ENCODE peak calls at places on chromosome 15, in seven cellular contexts. Q is thoracic aorta, B is RWPE1, Y is neural crest cell, A is AG09309, X is HCT116, N is psoas muscle. V is an unnamed sample.

GRCh38 chr15:55281517-55282227 is 7.9 kb downstream of the RAB27A start:
- DNase-seq in Q (no peak), B (no peak), Y (no peak), A (no peak), X (no peak), N (no peak), V (no peak)

GRCh38 chr15:77038312-77039216 is 32.3 kb downstream of the TSPAN3 start:
- DNase-seq in Q (no peak), B (no peak), Y (no peak), A (no peak), X (no peak), N (no peak), V (peak)

GRCh38 chr15:78950906-78951840 is 6.3 kb upstream of the CTSH start:
- DNase-seq in Q (no peak), B (no peak), Y (no peak), A (no peak), X (no peak), N (no peak), V (no peak)

GRCh38 chr15:35286721-35287120 is 201.6 kb upstream of the NANOGP8 start:
- DNase-seq in Q (no peak), B (no peak), Y (no peak), A (no peak), X (no peak), N (no peak), V (no peak)

GRCh38 chr15:89171136-89172072 is 50.0 kb downstream of the RLBP1 start:
- DNase-seq in Q (no peak), B (peak), Y (peak), A (no peak), X (peak), N (no peak), V (peak)

GRCh38 chr15:85691350-85692240 is 103.1 kb downstream of the KLHL25 start:
- DNase-seq in Q (no peak), B (no peak), Y (no peak), A (no peak), X (no peak), N (no peak), V (peak)

GRCh38 chr15:63826513-63826912 is 7.2 kb downstream of the HERC1 start:
- DNase-seq in Q (no peak), B (no peak), Y (no peak), A (peak), X (no peak), N (no peak), V (peak)

GRCh38 chr15:53359038-53359437 is 400.4 kb downstream of the WDR72 start:
- DNase-seq in Q (no peak), B (no peak), Y (no peak), A (no peak), X (no peak), N (no peak), V (no peak)

GRCh38 chr15:61228025-61228901 is 839 bp downstream of the RORA start:
- DNase-seq in Q (no peak), B (peak), Y (peak), A (no peak), X (no peak), N (peak), V (no peak)

GRCh38 chr15:40344631-40345120 is 3.9 kb upstream of the CCDC9B start:
- DNase-seq in Q (no peak), B (peak), Y (peak), A (no peak), X (no peak), N (peak), V (peak)

GRCh38 chr15:42178056-42178455 is 21.6 kb upstream of the PLA2G4F start:
- DNase-seq in Q (no peak), B (no peak), Y (no peak), A (no peak), X (no peak), N (no peak), V (no peak)

GRCh38 chr15:97096303-97096835 is 765.9 kb downstream of the NR2F2 start:
- DNase-seq in Q (no peak), B (no peak), Y (no peak), A (no peak), X (no peak), N (no peak), V (no peak)

GRCh38 chr15:70669966-70670658 is 93.2 kb downstream of the UACA start:
- DNase-seq in Q (no peak), B (no peak), Y (no peak), A (no peak), X (no peak), N (no peak), V (no peak)

GRCh38 chr15:70665599-70665998 is 97.8 kb downstream of the UACA start:
- DNase-seq in Q (no peak), B (no peak), Y (no peak), A (no peak), X (no peak), N (no peak), V (no peak)

GRCh38 chr15:70669006-70669602 is 94.3 kb downstream of the UACA start:
- DNase-seq in Q (no peak), B (no peak), Y (no peak), A (no peak), X (no peak), N (no peak), V (no peak)

GRCh38 chr15:70672081-70672480 is 91.3 kb downstream of the UACA start:
- DNase-seq in Q (no peak), B (no peak), Y (no peak), A (no peak), X (no peak), N (no peak), V (no peak)

DNA sequence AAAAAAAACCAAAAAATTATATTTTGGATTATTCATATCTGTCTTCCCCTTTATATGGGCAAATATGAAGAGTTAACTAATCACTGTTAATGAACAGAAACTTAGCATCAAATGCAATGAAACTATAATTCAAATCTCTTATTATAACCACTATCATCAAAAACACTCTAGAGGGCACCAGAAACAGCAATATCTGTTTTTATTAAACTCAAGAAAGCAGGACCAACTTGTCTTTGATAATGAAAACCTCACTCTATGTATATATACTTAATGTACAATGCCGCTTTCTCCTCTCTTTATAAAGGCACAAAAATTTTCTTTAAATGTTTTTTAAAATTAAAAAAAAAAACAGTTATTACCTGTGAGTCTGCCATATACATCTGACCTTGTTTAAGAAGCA is 92.7 kb downstream of the UACA start:
- DNase-seq in Q (no peak), B (peak), Y (no peak), A (no peak), X (no peak), N (no peak), V (no peak)
- TF ChIP-seq CTCF in Q (no peak), B (peak), Y (peak), A (no peak), X (peak), N (no peak), V (peak)

GRCh38 chr15:58066042-58066867 is 744 bp upstream of the ALDH1A2 start:
- DNase-seq in Q (no peak), B (peak), Y (peak), A (no peak), X (peak), N (peak), V (peak)
- TF ChIP-seq CTCF in Q (peak), B (peak), Y (peak), A (peak), X (peak), N (peak), V (peak)

GRCh38 chr15:52098328-52098727 is 14.2 kb downstream of the BCL2L10 start:
- DNase-seq in Q (no peak), B (no peak), Y (no peak), A (no peak), X (no peak), N (no peak), V (no peak)

GRCh38 chr15:52101542-52102340 is 10.8 kb downstream of the BCL2L10 start:
- DNase-seq in Q (no peak), B (no peak), Y (no peak), A (no peak), X (no peak), N (no peak), V (no peak)

GRCh38 chr15:52100807-52101206 is 11.8 kb downstream of the BCL2L10 start:
- DNase-seq in Q (no peak), B (no peak), Y (no peak), A (peak), X (peak), N (peak), V (no peak)

GRCh38 chr15:52097176-52097575 is 15.4 kb downstream of the BCL2L10 start:
- DNase-seq in Q (no peak), B (no peak), Y (no peak), A (no peak), X (no peak), N (no peak), V (no peak)

DNA sequence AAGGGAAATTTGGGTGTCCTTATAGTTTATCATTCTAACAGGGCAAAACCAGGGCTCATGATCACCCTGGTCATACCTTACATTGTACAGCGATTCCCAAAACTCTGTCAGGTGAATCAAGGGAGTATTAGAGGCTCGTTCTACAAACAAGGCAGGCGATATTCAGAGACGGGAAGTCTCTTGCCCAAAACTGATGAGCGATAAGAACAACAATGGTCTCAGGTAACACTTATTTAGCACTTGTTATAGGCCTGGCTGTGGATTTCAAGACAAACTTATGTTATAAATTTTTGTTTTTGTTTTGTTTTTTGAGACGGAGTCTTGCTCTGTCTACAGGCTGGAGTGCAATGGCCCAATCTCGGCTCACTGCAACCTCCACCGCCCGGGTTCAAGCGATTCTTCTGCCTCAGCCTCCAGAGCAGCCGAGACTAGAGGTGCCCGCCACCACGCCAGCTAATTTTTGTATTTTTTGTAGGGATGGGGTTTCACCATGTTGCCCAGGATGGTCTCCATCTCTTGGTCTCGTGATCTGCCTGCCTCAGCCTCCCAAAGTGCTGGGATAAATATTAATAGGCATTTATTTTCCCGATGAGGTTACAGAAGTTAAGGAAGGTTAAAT is 12.8 kb downstream of the BCL2L10 start:
- DNase-seq in Q (no peak), B (no peak), Y (no peak), A (no peak), X (no peak), N (no peak), V (no peak)
- TF ChIP-seq CTCF in Q (no peak), B (no peak), Y (no peak), A (no peak), X (no peak), N (no peak), V (no peak)

DNA sequence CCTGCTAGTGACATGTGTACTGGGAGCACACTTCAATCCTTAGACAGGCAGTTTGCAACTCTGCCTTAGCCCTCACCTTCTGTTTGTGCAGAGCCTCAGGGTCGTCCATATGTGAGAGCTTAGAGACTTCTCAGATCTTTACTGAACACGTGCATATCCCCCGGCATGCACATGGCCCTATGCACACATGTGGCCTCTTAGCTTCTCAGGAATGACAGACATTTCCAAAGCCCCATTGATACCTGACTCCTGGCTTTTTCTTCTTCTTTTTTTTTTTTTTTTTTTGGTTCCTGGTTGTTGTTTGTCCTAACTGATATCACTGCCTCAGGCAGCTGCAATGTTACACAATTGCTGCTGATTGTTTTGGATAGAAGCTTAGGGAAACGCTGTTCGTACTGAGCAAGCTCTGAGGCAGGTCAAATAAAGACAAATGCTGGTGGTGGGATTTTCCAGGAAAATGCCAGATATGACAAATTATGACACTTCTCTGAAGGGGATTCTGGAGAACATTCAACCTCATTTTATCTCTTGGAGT is 107.2 kb upstream of the RGMA start:
- DNase-seq in Q (no peak), B (no peak), Y (no peak), A (no peak), X (no peak), N (no peak), V (no peak)
- TF ChIP-seq CTCF in Q (no peak), B (no peak), Y (no peak), A (no peak), X (no peak), N (no peak), V (no peak)

DNA sequence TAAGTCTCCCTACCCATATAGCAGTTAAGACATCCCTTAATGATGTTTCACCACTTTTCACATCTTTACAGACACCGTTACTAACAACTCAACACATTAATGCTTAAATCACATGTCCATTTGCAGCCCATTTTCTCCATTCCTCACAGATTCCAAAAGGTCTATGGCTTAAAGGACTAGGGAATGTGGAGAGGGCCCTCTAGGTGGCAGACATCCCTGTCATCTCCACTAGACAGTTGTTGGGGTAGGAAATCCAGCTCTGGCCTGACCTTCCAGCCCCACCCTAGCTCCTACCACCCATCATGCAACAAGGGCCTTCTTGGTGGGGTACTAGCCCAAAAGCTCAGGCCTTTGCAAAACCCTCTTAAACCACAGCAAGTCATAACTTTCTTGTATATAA is 25.2 kb downstream of the CPEB1 start:
- DNase-seq in Q (no peak), B (no peak), Y (no peak), A (no peak), X (no peak), N (no peak), V (no peak)
- TF ChIP-seq CTCF in Q (no peak), B (no peak), Y (no peak), A (no peak), X (peak), N (no peak), V (no peak)

DNA sequence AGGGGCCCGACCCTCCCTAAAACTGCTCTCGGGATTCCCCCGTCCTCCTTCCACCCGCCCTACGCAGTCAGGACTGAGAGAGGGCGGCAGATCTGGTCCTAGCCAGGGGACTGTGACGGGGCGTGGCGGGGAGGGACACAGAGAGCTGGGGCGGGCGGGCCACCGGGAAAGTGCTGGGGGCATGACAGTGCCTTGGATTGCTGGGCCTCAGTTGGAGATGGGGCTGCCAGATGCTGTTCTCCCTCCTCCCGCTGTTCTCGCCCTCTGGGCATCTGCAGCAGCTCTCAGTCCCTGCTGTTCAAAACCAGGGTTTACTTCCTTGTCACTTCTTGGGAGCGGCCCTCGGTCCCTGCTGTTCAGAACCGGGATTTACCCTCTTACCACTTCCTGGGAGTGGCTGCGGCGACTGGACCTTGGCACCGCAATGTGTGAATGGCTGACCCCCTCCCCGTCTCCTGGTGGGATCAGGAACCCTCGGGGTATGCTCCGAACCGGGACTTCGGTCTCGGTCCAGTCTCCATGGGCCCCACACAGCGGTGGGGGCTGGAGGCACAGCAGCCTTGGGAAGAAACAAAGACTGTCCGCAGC is 1.8 kb upstream of the RPP25 start:
- DNase-seq in Q (peak), B (no peak), Y (peak), A (no peak), X (no peak), N (peak), V (peak)
- TF ChIP-seq CTCF in Q (peak), B (no peak), Y (peak), A (peak), X (peak), N (peak), V (no peak)

DNA sequence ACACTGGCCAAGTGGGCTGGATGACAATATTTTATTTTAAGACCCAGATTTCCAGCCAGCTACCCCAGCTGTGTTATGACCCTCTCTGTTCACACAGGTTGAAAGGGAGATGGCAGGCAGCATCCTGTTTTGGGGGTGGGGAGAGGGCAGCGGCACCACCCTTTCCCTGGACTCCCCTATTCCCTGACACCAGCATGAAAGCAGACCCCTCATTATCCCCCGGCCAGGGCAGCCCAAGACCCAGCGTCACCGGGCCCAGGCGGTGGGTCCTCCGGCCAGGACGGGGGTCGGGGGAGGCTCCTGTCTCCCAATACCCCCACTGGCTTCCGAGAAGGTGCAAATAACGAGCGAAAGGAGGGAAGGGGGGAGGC is 127.6 kb upstream of the MEF2A start:
- DNase-seq in Q (no peak), B (no peak), Y (no peak), A (no peak), X (no peak), N (no peak), V (no peak)
- TF ChIP-seq CTCF in Q (no peak), B (no peak), Y (no peak), A (no peak), X (no peak), N (no peak), V (no peak)

GRCh38 chr15:31062965-31063355 is 38.6 kb downstream of the TRPM1 start:
- DNase-seq in Q (no peak), B (no peak), Y (no peak), A (no peak), X (no peak), N (no peak), V (no peak)
- TF ChIP-seq CTCF in Q (no peak), B (no peak), Y (no peak), A (no peak), X (no peak), N (no peak), V (no peak)

DNA sequence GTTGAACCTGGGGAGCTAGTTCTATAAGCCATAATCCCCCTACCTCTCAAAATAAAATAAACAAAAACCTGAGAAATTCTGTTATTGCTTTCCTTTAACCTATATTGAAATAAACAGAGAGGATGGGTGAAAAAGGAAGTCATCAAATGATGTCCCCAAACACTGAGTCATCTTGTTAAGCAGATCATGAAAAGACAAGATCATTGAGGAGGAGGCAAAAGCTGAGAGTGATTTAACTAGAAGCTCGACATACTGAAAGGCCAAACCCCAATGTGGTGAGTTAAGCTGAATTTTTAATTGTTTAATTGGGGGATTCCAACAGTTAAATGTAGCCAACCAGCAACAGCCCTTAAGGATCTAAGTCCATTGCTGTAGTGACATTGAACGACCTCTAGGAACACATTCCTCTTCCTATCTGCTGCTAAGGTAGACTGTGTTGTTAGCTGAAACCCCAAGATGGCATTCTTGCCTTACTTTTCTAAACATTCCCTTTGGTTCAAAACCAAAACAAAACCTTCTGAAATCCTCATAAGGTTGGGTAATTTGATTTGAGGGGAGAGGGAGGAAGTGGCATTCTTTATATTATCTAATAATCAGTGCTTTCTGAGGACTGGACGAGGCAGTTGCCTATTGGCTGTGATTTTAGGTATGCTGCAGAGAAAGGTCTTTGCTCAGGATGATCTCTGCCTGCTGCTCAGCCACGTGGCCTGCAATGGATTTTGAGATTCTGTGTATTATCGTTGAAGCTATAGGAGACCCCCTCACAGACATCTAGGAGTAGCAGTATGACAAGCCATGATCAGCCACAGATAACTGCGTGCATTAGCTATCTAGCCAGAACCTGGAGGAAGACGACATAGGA is 62.7 kb upstream of the BNIP2 start:
- DNase-seq in Q (no peak), B (peak), Y (no peak), A (no peak), X (peak), N (no peak), V (no peak)
- TF ChIP-seq CTCF in Q (no peak), B (peak), Y (peak), A (peak), X (peak), N (peak), V (peak)

V was measured in activated CD8-positive, alpha-beta T cell treated with anti-CD3 and anti-CD28 coated beads for 36 hours.